ENCODE peak calls at places on chromosomes 4 and X, in four cellular contexts. D, E, Z and H are unnamed samples.

GRCh38 chr4:149765630-149766029 is 50.0 kb downstream of the IQCM start:
- DNase-seq in D (no peak), E (peak; percentile 10), Z (no peak), H (no peak)

GRCh38 chrX:133287860-133288259 is 69.7 kb upstream of the TFDP3 start:
- DNase-seq in D (no peak), E (no peak), Z (no peak), H (no peak)

GRCh38 chr4:151681085-151681484 is 79.7 kb downstream of the GATB start:
- DNase-seq in D (no peak), E (no peak), Z (no peak), H (no peak)

GRCh38 chr4:185513489-185514181 is 21.7 kb downstream of the PDLIM3 start:
- DNase-seq in D (no peak), E (peak; percentile 91), Z (no peak), H (no peak)

GRCh38 chr4:85147481-85148076 is 181.1 kb upstream of the WDFY3 start:
- DNase-seq in D (peak; percentile 83), E (peak; percentile 83), Z (no peak), H (no peak)

GRCh38 chr4:165394275-165394674 is 15.5 kb downstream of the CPE start:
- DNase-seq in D (no peak), E (peak; percentile 54), Z (no peak), H (no peak)

GRCh38 chrX:2677764-2678163 is 13.3 kb upstream of the CD99 start:
- DNase-seq in D (no peak), E (peak; percentile 99), Z (no peak), H (no peak)

GRCh38 chr4:153488719-153489384 is 22.7 kb downstream of the TMEM131L start:
- DNase-seq in D (no peak), E (peak; percentile 18), Z (no peak), H (peak; percentile 33)

GRCh38 chr4:47741200-47741599 is 96.7 kb downstream of the CORIN start:
- DNase-seq in D (no peak), E (peak; percentile 56), Z (no peak), H (no peak)

GRCh38 chr4:126318376-126318775 is 1003.6 kb downstream of the FAT4 start:
- DNase-seq in D (no peak), E (no peak), Z (no peak), H (no peak)

GRCh38 chr4:101104264-101105052 is 242.9 kb downstream of the PPP3CA start:
- DNase-seq in D (no peak), E (no peak), Z (no peak), H (no peak)

GRCh38 chr4:174757736-174758135 is 71.3 kb downstream of the GLRA3 start:
- DNase-seq in D (no peak), E (no peak), Z (no peak), H (no peak)

DNA sequence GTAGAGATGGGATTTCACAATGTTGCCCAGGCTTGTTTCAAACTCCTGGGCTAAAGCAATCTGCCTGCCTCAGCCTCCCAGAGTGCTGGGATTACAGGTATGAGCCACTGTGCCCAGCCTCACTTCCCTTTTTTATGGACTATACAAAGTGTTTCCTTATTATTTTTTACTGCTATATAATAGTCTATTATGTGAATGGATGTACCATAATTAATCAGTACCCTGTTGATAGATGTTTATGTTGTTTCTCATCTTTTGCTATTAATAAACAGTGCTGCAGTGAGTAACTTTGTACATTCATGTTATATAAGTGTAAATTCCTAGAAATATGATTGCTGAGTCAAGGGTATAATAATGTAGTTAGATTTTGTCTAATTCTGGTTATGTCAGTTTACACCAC is 35.8 kb upstream of the LARP1B start:
- DNase-seq in D (no peak), E (no peak), Z (no peak), H (no peak)
- TF ChIP-seq CTCF in D (no peak), E (no peak), Z (no peak), H (no peak)

GRCh38 chrX:13837290-13837745 is 20.4 kb upstream of the GPM6B start:
- DNase-seq in D (no peak), E (no peak), Z (no peak), H (no peak)
- TF ChIP-seq CTCF in D (no peak), E (no peak), Z (no peak), H (no peak)

DNA sequence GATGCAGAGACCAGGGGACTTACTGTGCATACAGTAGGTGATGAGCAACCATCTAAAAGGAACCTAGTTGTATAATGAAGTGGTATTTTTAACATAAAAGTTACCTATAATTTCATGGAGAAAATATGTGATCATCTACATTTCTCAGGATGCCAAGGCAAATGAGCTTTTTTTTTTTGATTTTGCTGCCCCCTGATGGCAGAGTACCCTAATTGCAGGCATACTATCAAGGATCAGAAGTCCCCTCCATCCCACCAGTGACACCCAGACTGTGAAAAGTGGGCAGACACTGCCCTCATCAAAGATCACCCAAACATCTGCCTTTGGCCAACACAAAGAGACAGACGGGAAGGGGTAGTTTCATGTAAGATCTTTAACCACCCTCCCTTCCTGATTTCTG is 9.6 kb upstream of the ABLIM2 start:
- DNase-seq in D (no peak), E (no peak), Z (no peak), H (no peak)
- TF ChIP-seq CTCF in D (peak; percentile 49), E (peak; percentile 46), Z (peak; percentile 53), H (peak; percentile 37)

GRCh38 chrX:68683580-68683979 is 36.1 kb downstream of the STARD8 start:
- DNase-seq in D (no peak), E (no peak), Z (no peak), H (no peak)
- TF ChIP-seq CTCF in D (no peak), E (no peak), Z (no peak), H (no peak)

GRCh38 chr4:183430317-183430986 is 14.0 kb upstream of the CDKN2AIP start:
- DNase-seq in D (no peak), E (no peak), Z (no peak), H (no peak)

GRCh38 chr4:183431614-183432013 is 12.8 kb upstream of the CDKN2AIP start:
- DNase-seq in D (no peak), E (no peak), Z (no peak), H (no peak)

GRCh38 chr4:183434264-183435045 is 10.0 kb upstream of the CDKN2AIP start:
- DNase-seq in D (no peak), E (no peak), Z (no peak), H (no peak)

GRCh38 chr4:183429489-183429888 is 14.9 kb upstream of the CDKN2AIP start:
- DNase-seq in D (no peak), E (no peak), Z (no peak), H (no peak)

GRCh38 chr4:183430987-183431347 is 13.5 kb upstream of the CDKN2AIP start:
- DNase-seq in D (no peak), E (no peak), Z (no peak), H (no peak)
- TF ChIP-seq CTCF in D (no peak), E (no peak), Z (no peak), H (no peak)

GRCh38 chr4:93199492-93199891 is 629.1 kb upstream of the ATOH1 start:
- DNase-seq in D (peak; percentile 31), E (peak; percentile 67), Z (no peak), H (no peak)
- TF ChIP-seq CTCF in D (peak; percentile 44), E (peak; percentile 45), Z (peak; percentile 57), H (no peak)